ENCODE peak calls at places on chromosomes 3 and 15, in eight cellular contexts. B is AG09319, J is bronchial epithelial cell, L is adrenal gland, F is left ventricle myocardium inferior, G is H9, C is fibroblast of pulmonary artery, Z is MM.1S. X is an unnamed sample.

GRCh38 chr3:23114479-23114878 is 88.6 kb upstream of the UBE2E2 start:
- DNase-seq in F (no peak), C (peak; percentile 27), J (no peak), Z (no peak), L (no peak), B (no peak), G (no peak), X (no peak)

GRCh38 chr3:147924755-147925154 is 515.6 kb downstream of the ZIC1 start:
- DNase-seq in G (no peak), C (no peak), F (no peak), L (no peak), J (peak; percentile 7), Z (no peak), B (no peak), X (no peak)

GRCh38 chr3:172607305-172608121 is 84.3 kb upstream of the TNFSF10 start:
- DNase-seq in G (peak; percentile 41), B (no peak), L (no peak), Z (no peak), C (peak; percentile 97), J (peak; percentile 95), F (no peak), X (no peak)

GRCh38 chr3:18812316-18812715 is 336.0 kb upstream of the KCNH8 start:
- DNase-seq in J (peak; percentile 91), C (peak; percentile 88), Z (no peak), B (no peak), L (no peak), G (no peak), F (no peak), X (no peak)

GRCh38 chr15:42092666-42093445 is 1.5 kb downstream of the PLA2G4D start:
- DNase-seq in L (no peak), F (peak; percentile 57), B (no peak), J (no peak), C (no peak), Z (no peak), G (peak; percentile 38), X (no peak)

GRCh38 chr3:156814295-156814694 is 11.9 kb upstream of the LEKR1 start:
- DNase-seq in Z (no peak), G (no peak), B (no peak), J (peak; percentile 87), F (no peak), L (no peak), C (no peak), X (no peak)

GRCh38 chr3:8657804-8658311 is 13.3 kb upstream of the SSUH2 start:
- DNase-seq in G (no peak), L (no peak), B (no peak), Z (no peak), J (no peak), C (no peak), F (no peak), X (no peak)

GRCh38 chr3:112900088-112900487 is 53.4 kb upstream of the CD200R1L start:
- DNase-seq in B (no peak), L (no peak), F (no peak), G (no peak), C (peak; percentile 6), Z (no peak), J (no peak), X (no peak)

GRCh38 chr15:80953001-80953952 is 36.3 kb downstream of the MESD start:
- DNase-seq in Z (no peak), B (no peak), F (no peak), L (no peak), G (no peak), C (no peak), J (no peak), X (peak; percentile 2)

GRCh38 chr3:23623841-23624240 is 181.9 kb upstream of the UBE2E1 start:
- DNase-seq in B (no peak), L (no peak), J (no peak), G (no peak), F (no peak), Z (no peak), C (peak; percentile 94), X (no peak)

GRCh38 chr15:66780172-66780972 is 78.3 kb downstream of the SMAD6 start:
- DNase-seq in J (peak; percentile 75), L (no peak), B (no peak), C (peak; percentile 67), Z (no peak), G (no peak), F (no peak), X (no peak)

GRCh38 chr15:43776718-43777292 is at the start of gene ELL3:
- DNase-seq in G (peak; percentile 87), B (no peak), J (peak; percentile 73), C (peak; percentile 61), F (peak; percentile 83), L (peak; percentile 80), Z (peak; percentile 52), X (no peak)

GRCh38 chr15:38260077-38260476 is 7.4 kb downstream of the SPRED1 start:
- DNase-seq in C (peak; percentile 50), B (no peak), F (no peak), G (no peak), Z (no peak), J (no peak), L (no peak), X (no peak)

GRCh38 chr3:72625616-72626337 is 222.5 kb downstream of the SHQ1 start:
- DNase-seq in L (no peak), C (peak; percentile 17), Z (no peak), J (peak; percentile 100), G (no peak), B (no peak), F (no peak), X (no peak)

GRCh38 chr3:56773588-56774330 is 28.0 kb downstream of the ARHGEF3 start:
- DNase-seq in B (no peak), L (no peak), G (no peak), C (no peak), J (no peak), F (no peak), Z (no peak), X (no peak)

GRCh38 chr3:128243602-128244504 is 90.6 kb downstream of the EEFSEC start:
- DNase-seq in J (no peak), C (no peak), Z (no peak), F (no peak), L (no peak), B (no peak), G (no peak), X (no peak)

GRCh38 chr15:40930430-40931299 is 1.5 kb downstream of the DLL4 start:
- DNase-seq in Z (no peak), B (no peak), F (peak; percentile 70), G (peak; percentile 88), L (no peak), C (peak; percentile 54), J (peak; percentile 30), X (peak; percentile 75)

GRCh38 chr15:40929730-40930429 is 740 bp downstream of the DLL4 start:
- DNase-seq in G (no peak), C (peak; percentile 61), J (no peak), B (no peak), F (peak; percentile 57), L (no peak), Z (no peak), X (peak; percentile 82)

GRCh38 chr15:40928351-40928974 is 677 bp upstream of the DLL4 start:
- DNase-seq in Z (peak; percentile 48), G (peak; percentile 85), F (no peak), J (no peak), B (no peak), L (no peak), C (no peak), X (no peak)

GRCh38 chr15:40927497-40928346 is 1.4 kb upstream of the DLL4 start:
- DNase-seq in F (no peak), L (no peak), C (no peak), B (no peak), J (no peak), G (no peak), Z (peak; percentile 30), X (peak; percentile 80)

GRCh38 chr15:40928975-40929729 is at the start of gene DLL4:
- DNase-seq in F (peak; percentile 67), C (no peak), L (no peak), B (no peak), G (peak; percentile 94), J (no peak), Z (peak; percentile 81), X (peak; percentile 83)
- TF ChIP-seq CTCF in F (peak; percentile 21), C (no peak), L (no peak), B (no peak), G (no peak), J (no peak), Z (no peak), X (peak; percentile 14)

DNA sequence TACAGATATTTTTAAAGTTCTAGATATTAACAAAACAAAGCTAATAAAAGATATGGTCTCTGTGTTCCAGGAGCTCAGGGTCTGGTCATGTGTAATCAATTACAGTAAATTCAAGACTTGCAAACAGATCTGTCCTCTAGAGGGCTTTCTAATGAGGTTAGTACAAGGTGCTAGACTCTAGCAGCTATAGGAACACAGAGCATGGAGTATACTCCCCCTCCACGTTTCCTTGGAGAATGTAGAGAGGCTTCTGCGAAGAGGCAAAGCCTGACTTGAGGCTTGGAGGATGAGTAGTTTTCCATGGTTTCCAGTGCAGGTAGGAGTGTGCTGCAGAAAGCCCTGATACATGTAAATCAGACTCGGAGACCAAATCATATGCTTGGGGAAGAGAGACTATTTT is 32.7 kb upstream of the DLG1 start:
- DNase-seq in G (no peak), Z (no peak), F (no peak), C (no peak), L (no peak), J (peak; percentile 31), B (no peak), X (no peak)
- TF ChIP-seq CTCF in G (peak; percentile 38), Z (no peak), F (peak; percentile 31), C (peak; percentile 15), L (no peak), J (peak; percentile 12), B (peak; percentile 29), X (no peak)

DNA sequence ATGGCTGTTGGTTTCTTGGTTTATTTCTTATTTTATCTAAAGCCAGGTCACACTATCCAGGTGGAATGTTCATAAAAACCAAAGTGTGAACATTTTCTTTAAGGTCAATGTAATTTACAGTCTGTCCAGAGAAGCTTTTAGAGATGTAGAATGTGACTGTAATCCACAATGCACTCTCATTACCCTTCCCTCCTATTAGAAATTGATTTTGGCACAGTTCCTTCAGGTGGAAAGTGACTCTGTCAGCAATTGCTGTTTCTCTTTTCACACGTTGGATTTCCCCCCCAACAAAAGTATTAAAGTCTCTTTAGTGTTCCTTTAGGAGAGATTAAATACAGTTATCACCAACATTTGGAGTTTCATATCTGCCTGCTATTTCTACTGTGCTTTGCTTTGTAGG is 31.6 kb upstream of the COPB2 start:
- DNase-seq in J (no peak), G (no peak), Z (no peak), F (no peak), C (no peak), L (no peak), B (no peak), X (no peak)
- TF ChIP-seq CTCF in J (no peak), G (no peak), Z (no peak), F (no peak), C (no peak), L (no peak), B (no peak), X (no peak)

DNA sequence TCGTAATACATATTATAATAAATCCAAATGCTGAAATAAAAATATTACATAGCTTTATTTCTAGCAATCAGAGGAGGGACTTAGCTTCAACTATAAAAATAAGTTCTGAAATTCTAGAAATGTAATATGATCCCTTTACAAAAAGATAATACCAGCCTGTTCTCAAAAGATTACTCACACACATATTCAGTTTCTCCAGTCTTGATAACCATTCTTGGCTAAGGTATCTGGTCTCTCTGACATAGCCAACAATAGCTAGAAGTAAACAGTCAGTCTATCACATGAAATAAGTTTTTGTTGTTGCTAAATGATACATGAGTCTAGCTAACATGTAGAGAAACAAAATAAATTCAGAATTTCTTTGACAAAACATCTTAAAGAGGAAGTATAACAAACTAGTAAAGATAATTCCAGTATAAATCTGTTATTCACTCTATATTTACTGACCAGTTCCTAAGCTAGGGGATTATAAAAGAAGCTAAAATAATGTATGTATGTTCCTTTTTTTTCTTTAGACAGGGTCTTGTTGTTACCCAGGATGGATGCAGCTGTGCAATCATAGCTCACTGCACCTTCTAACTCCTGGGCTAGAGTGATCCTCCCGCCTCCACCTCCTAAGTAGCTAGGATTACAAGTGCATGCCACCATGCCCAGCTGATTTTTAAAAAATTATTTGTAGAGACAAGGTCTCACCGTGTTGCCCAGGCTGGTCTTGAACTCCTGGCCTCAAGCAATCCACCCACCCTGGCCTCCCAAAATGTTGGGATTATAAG is 170.6 kb downstream of the TBL1XR1 start:
- DNase-seq in G (no peak), L (no peak), C (peak; percentile 67), J (peak; percentile 23), Z (no peak), F (no peak), B (no peak), X (no peak)
- TF ChIP-seq CTCF in G (no peak), L (no peak), C (no peak), J (no peak), Z (no peak), F (no peak), B (no peak), X (no peak)

X was measured in glutamatergic neuron.